ENCODE peak calls at places on chromosomes 6 and 20, in seven cellular contexts. I is natural killer cell; K is RWPE2; J is left colon; W is stimulated activated CD4-positive, alpha-beta T cell treated with anti-CD3 and anti-CD28 coated beads, Interleukin-15, amount 100 ng/mL, for 24 hours; U is breast epithelium; D is CMK. A is an unnamed sample.

GRCh38 chr6:291148-291696 is 1.1 kb upstream of the DUSP22 start:
- DNase-seq in I (no peak), K (no peak), J (no peak), W (peak; percentile 16), U (no peak), D (no peak), A (no peak)

GRCh38 chr20:13274311-13274965 is 53.4 kb downstream of the ISM1 start:
- DNase-seq in I (no peak), K (no peak), J (no peak), W (no peak), U (no peak), D (no peak), A (no peak)

GRCh38 chr6:131349199-131349598 is 213.9 kb downstream of the AKAP7 start:
- DNase-seq in I (no peak), K (no peak), J (no peak), W (no peak), U (no peak), D (no peak), A (no peak)

GRCh38 chr20:47320990-47321805 is 35.3 kb downstream of the ZMYND8 start:
- DNase-seq in I (no peak), K (no peak), J (peak; percentile 63), W (no peak), U (peak; percentile 50), D (no peak), A (no peak)

GRCh38 chr6:124960757-124961467 is 1.3 kb upstream of the RNF217 start:
- DNase-seq in I (no peak), K (no peak), J (no peak), W (no peak), U (no peak), D (no peak), A (no peak)

GRCh38 chr20:20065366-20065765 is 13.0 kb downstream of the CFAP61 start:
- DNase-seq in I (no peak), K (no peak), J (no peak), W (no peak), U (no peak), D (no peak), A (no peak)

GRCh38 chr6:151721671-151722070 is 85.8 kb upstream of the ESR1 start:
- DNase-seq in I (no peak), K (no peak), J (no peak), W (no peak), U (no peak), D (no peak), A (no peak)

GRCh38 chr20:6152777-6153176 is 29.9 kb upstream of the FERMT1 start:
- DNase-seq in I (no peak), K (no peak), J (no peak), W (no peak), U (no peak), D (no peak), A (no peak)

GRCh38 chr20:32485770-32486248 is 99.3 kb downstream of the NOL4L start:
- DNase-seq in I (no peak), K (peak; percentile 58), J (no peak), W (no peak), U (no peak), D (no peak), A (no peak)

GRCh38 chr20:62337558-62338293 is 29.4 kb downstream of the LAMA5 start:
- DNase-seq in I (no peak), K (peak; percentile 86), J (no peak), W (no peak), U (no peak), D (no peak), A (no peak)

GRCh38 chr6:167828325-167828956 is 1.7 kb downstream of the AFDN start:
- DNase-seq in I (no peak), K (no peak), J (no peak), W (no peak), U (no peak), D (no peak), A (no peak)

GRCh38 chr20:37562695-37563480 is 35.2 kb upstream of the BLCAP start:
- DNase-seq in I (no peak), K (peak; percentile 66), J (no peak), W (no peak), U (no peak), D (no peak), A (no peak)